ENCODE peak calls at places on chromosomes 11 and 22, in four cellular contexts. B is cardiac muscle cell; A is AG04449; L is CD8-positive, alpha-beta T cell. P is an unnamed sample.

GRCh38 chr22:37940698-37941376 is 12.6 kb downstream of the C22orf23 start:
- DNase-seq in B (no peak), A (no peak), L (no peak), P (no peak)

GRCh38 chr11:126723665-126724045 is 276.9 kb downstream of the KIRREL3 start:
- DNase-seq in B (no peak), A (no peak), L (no peak), P (no peak)

GRCh38 chr11:70711095-70711910 is 313.0 kb downstream of the CTTN start:
- DNase-seq in B (no peak), A (no peak), L (no peak), P (no peak)

GRCh38 chr22:27835446-27835845 is 33.9 kb upstream of the MN1 start:
- DNase-seq in B (no peak), A (no peak), L (no peak), P (no peak)

GRCh38 chr11:90234977-90235376 is 12.1 kb upstream of the CHORDC1 start:
- DNase-seq in B (no peak), A (no peak), L (no peak), P (no peak)

GRCh38 chr11:12019867-12020416 is 11.5 kb upstream of the DKK3 start:
- DNase-seq in B (peak; percentile 37), A (no peak), L (no peak), P (no peak)

GRCh38 chr11:96758957-96759356 is 369.1 kb downstream of the JRKL start:
- DNase-seq in B (no peak), A (no peak), L (no peak), P (no peak)

GRCh38 chr22:21829523-21829922 is 37.9 kb downstream of the MAPK1 start:
- DNase-seq in B (no peak), A (no peak), L (no peak), P (no peak)

GRCh38 chr11:11306855-11307254 is 46.2 kb downstream of the CSNK2A3 start:
- DNase-seq in B (peak; percentile 28), A (no peak), L (no peak), P (no peak)

GRCh38 chr11:17986007-17986710 is 26.7 kb downstream of the SERGEF start:
- DNase-seq in B (no peak), A (no peak), L (no peak), P (peak; percentile 60)

GRCh38 chr22:26066534-26066933 is 102.7 kb upstream of the SEZ6L start:
- DNase-seq in B (peak; percentile 56), A (no peak), L (no peak), P (no peak)

GRCh38 chr11:107780775-107781174 is 68.9 kb upstream of the SLN start:
- DNase-seq in B (no peak), A (no peak), L (no peak), P (no peak)

GRCh38 chr11:116519499-116519898 is 253.3 kb downstream of the BUD13 start:
- DNase-seq in B (no peak), A (no peak), L (no peak), P (no peak)

GRCh38 chr22:48403521-48403921 is 1424.2 kb downstream of the BRD1 start:
- DNase-seq in B (no peak), A (no peak), L (no peak), P (no peak)

GRCh38 chr11:10606536-10607208 is 38.2 kb upstream of the LYVE1 start:
- DNase-seq in B (no peak), A (peak; percentile 28), L (no peak), P (no peak)

GRCh38 chr22:38796262-38796957 is 2.5 kb upstream of the DNAL4 start:
- DNase-seq in B (no peak), A (no peak), L (no peak), P (no peak)

GRCh38 chr22:43994416-43994815 is 29.7 kb upstream of the PARVB start:
- DNase-seq in B (no peak), A (no peak), L (no peak), P (no peak)

GRCh38 chr22:44952863-44953790 is 56.7 kb downstream of the PHF21B start:
- DNase-seq in B (no peak), A (no peak), L (no peak), P (no peak)

GRCh38 chr11:64250875-64251721 is at the start of gene PLCB3:
- DNase-seq in B (peak; percentile 76), A (no peak), L (peak; percentile 87), P (no peak)

GRCh38 chr22:46666577-46667244 is 46.5 kb downstream of the GRAMD4 start:
- DNase-seq in B (no peak), A (no peak), L (no peak), P (no peak)

GRCh38 chr11:91066648-91067047 is 843.8 kb upstream of the CHORDC1 start:
- DNase-seq in B (no peak), A (no peak), L (no peak), P (no peak)

GRCh38 chr22:16824718-16825687 is at the start of gene XKR3:
- DNase-seq in B (no peak), A (no peak), L (no peak), P (peak; percentile 11)

GRCh38 chr22:23237201-23237798 is 57.0 kb downstream of the BCR start:
- DNase-seq in B (no peak), A (no peak), L (no peak), P (no peak)

GRCh38 chr11:65384301-65384889 is 1.9 kb upstream of the SLC25A45 start:
- DNase-seq in B (peak; percentile 60), A (no peak), L (no peak), P (no peak)

GRCh38 chr11:66071326-66071870 is 1.3 kb downstream of the PACS1 start:
- DNase-seq in B (no peak), A (no peak), L (no peak), P (no peak)

GRCh38 chr11:85884581-85885021 is 29.4 kb downstream of the CCDC83 start:
- DNase-seq in B (no peak), A (no peak), L (no peak), P (no peak)

GRCh38 chr11:128630367-128631230 is 43.2 kb upstream of the ETS1 start:
- DNase-seq in B (peak; percentile 85), A (peak; percentile 31), L (peak; percentile 96), P (peak; percentile 33)

GRCh38 chr22:17706451-17706900 is 67.8 kb downstream of the BID start:
- DNase-seq in B (no peak), A (peak; percentile 79), L (no peak), P (peak; percentile 95)

GRCh38 chr11:119684361-119685072 is 44.5 kb downstream of the NECTIN1 start:
- DNase-seq in B (no peak), A (no peak), L (no peak), P (no peak)
- H3K4me3 ChIP-seq in B (no peak overlapping the region), A (no peak overlapping the region), L (no peak overlapping the region), P (no peak overlapping the region)

DNA sequence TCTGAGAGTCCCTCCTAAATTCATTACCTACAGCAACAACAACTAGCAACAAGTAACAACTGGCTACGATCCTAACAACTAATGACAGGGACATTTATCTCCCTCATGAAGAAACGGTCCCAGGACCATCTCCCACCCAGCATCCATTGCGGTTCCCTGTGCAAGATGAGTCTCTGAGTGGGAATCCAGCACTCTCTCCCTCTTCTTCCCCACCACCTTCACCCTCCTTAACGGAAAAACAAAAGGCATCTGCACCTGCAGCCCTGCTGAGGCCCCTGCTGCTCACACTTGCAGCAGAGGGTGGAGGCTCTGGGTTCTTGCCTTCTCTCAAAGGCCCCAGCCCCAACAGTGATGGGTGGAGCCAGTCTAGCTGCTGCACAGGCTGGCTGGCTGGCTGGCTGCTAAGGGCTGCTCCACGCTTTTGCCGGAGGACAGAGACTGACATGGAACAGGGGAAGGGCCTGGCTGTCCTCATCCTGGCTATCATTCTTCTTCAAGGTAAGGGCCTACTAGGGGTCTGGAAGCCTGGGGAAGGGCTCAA is at the start of gene CD3G:
- DNase-seq in B (no peak), A (no peak), L (peak; percentile 87), P (no peak)
- H3K4me3 ChIP-seq in B (no peak within 1 kb of the TSS), A (no peak within 1 kb of the TSS), L (peak within 1 kb of the TSS; percentile 92), P (no peak within 1 kb of the TSS)

GRCh38 chr22:29044657-29045176 is 16.9 kb downstream of the C22orf31 start:
- DNase-seq in B (no peak), A (no peak), L (no peak), P (no peak)

GRCh38 chr22:29040385-29041275 is 21.0 kb downstream of the C22orf31 start:
- DNase-seq in B (peak; percentile 75), A (peak; percentile 74), L (peak; percentile 74), P (no peak)

GRCh38 chr22:29041408-29041807 is 20.2 kb downstream of the C22orf31 start:
- DNase-seq in B (no peak), A (no peak), L (no peak), P (no peak)

GRCh38 chr22:29039148-29039547 is 22.5 kb downstream of the C22orf31 start:
- DNase-seq in B (no peak), A (no peak), L (no peak), P (no peak)

DNA sequence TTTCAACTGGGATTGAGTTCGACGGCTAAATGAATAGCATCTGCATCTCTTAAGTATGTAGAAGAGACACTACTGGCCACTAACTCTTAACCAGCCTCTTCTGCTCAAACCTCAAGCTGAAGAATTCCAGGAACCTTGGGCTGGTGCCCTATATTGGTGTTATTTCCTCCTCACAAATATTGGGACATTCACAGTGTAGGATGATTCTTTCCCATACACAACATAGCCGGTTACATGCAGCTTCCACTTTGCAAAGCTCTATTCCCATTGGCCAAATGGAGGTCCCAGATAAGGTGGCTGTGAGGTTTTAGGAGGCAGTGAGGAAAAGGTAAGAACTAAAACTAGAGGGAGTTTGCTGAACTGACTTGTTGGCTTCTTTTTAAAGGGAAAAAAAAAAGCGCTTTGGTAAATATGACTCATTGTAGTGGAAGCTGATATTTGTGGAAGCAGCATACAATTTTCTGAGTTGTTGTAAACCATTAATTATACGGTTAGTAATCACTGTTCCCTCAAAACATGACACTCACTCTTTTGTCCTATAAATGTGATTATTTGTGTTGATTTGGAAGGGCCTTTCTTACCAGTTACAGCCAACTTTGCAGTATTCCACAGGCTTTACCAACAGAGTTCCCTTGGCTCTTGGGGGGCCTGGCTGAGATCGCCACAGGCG is 17.6 kb downstream of the C22orf31 start:
- DNase-seq in B (no peak), A (no peak), L (no peak), P (no peak)
- H3K4me3 ChIP-seq in B (no peak overlapping the region), A (no peak overlapping the region), L (no peak overlapping the region), P (no peak overlapping the region)

GRCh38 chr11:69007978-69008381 is 5.1 kb downstream of the MRGPRF start:
- DNase-seq in B (no peak), A (no peak), L (no peak), P (no peak)

GRCh38 chr11:69008774-69009440 is 4.1 kb downstream of the MRGPRF start:
- DNase-seq in B (no peak), A (peak; percentile 81), L (no peak), P (peak; percentile 86)

GRCh38 chr11:69010964-69011623 is 2.0 kb downstream of the MRGPRF start:
- DNase-seq in B (peak; percentile 93), A (no peak), L (no peak), P (peak; percentile 32)

GRCh38 chr11:69010361-69010891 is 2.6 kb downstream of the MRGPRF start:
- DNase-seq in B (no peak), A (no peak), L (no peak), P (no peak)

DNA sequence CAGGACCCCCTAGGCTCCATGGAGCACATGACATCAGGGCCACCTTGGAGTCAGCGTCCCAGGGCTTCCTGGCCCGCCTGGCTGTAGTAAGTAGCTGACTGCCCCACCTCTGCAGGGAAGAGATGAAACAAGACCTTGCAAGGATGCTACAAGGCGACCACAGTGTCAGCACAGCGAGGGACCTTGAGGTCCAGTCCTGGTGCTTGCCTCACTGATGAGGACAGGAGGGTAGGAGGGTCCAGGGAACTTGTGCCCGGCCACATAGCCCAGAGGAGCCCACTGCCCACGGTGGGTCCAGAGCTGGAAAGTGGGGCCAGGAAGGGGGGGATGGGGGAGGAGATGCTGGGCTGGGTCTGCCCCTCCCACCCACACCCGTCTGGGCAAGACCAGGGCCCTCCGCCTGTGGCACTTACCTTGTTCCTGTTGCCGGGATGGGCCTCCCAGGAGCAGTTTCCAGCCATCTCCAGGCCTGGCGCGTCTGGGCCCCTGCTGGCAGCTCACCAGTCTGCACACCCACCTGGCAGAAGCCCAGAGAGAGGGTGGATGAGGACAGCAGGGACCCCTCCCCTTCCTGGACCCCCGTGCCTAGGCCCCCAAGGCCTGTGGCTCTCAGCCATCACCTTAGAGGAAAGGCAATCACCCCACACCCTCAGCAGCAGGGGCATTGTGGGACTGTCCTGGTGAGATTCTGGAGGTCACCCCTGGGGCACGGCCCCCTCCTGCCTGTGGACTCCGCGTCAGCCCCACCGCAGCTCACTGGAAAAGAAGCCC is 3.4 kb downstream of the MRGPRF start:
- DNase-seq in B (no peak), A (no peak), L (no peak), P (no peak)
- H3K4me3 ChIP-seq in B (no peak overlapping the region), A (no peak overlapping the region), L (no peak overlapping the region), P (no peak overlapping the region)